ENCODE peak calls at places on chromosomes 12 and 14, in six cellular contexts. Y is AG04450, I is fibroblast of lung, T is SJCRH30, C is H7, L is psoas muscle. E is an unnamed sample.

GRCh38 chr14:70281938-70282337 is 77.5 kb downstream of the COX16 start:
- DNase-seq in Y (no peak), I (no peak), T (no peak), C (no peak), L (no peak), E (no peak)

GRCh38 chr14:22918519-22918808 is 485 bp downstream of the RBM23 start:
- DNase-seq in Y (no peak), I (no peak), T (no peak), C (peak; percentile 56), L (no peak), E (no peak)

GRCh38 chr12:47797432-47797831 is 22.3 kb downstream of the HDAC7 start:
- DNase-seq in Y (no peak), I (no peak), T (no peak), C (peak; percentile 93), L (no peak), E (no peak)

GRCh38 chr14:103161054-103161397 is 37.8 kb downstream of the TNFAIP2 start:
- DNase-seq in Y (no peak), I (no peak), T (no peak), C (no peak), L (no peak), E (no peak)

GRCh38 chr12:23424685-23425084 is 524.8 kb downstream of the SOX5 start:
- DNase-seq in Y (no peak), I (no peak), T (no peak), C (no peak), L (no peak), E (no peak)

GRCh38 chr14:39109893-39110715 is 4.0 kb upstream of the GEMIN2 start:
- DNase-seq in Y (no peak), I (no peak), T (no peak), C (no peak), L (no peak), E (no peak)

GRCh38 chr12:80053048-80053790 is 46.1 kb upstream of the OTOGL start:
- DNase-seq in Y (peak; percentile 81), I (peak; percentile 96), T (no peak), C (no peak), L (peak; percentile 78), E (no peak)

GRCh38 chr12:51970904-51971646 is 19.6 kb downstream of the ACVR1B start:
- DNase-seq in Y (no peak), I (peak; percentile 23), T (no peak), C (peak; percentile 84), L (no peak), E (peak; percentile 52)

GRCh38 chr14:22906073-22906472 is 12.9 kb downstream of the RBM23 start:
- DNase-seq in Y (no peak), I (no peak), T (no peak), C (no peak), L (no peak), E (no peak)

GRCh38 chr14:54769955-54770863 is 132.4 kb downstream of the GCH1 start:
- DNase-seq in Y (no peak), I (no peak), T (no peak), C (no peak), L (no peak), E (no peak)

GRCh38 chr14:74611672-74612345 is at the start of gene LTBP2:
- DNase-seq in Y (no peak), I (no peak), T (no peak), C (peak; percentile 77), L (no peak), E (no peak)

GRCh38 chr12:93742086-93742934 is 65.1 kb downstream of the CRADD start:
- DNase-seq in Y (peak; percentile 10), I (peak; percentile 78), T (peak; percentile 46), C (peak; percentile 86), L (peak; percentile 82), E (no peak)

GRCh38 chr12:124734224-124734788 is 129.4 kb downstream of the SCARB1 start:
- DNase-seq in Y (no peak), I (peak; percentile 45), T (peak; percentile 90), C (peak; percentile 94), L (peak; percentile 66), E (no peak)

GRCh38 chr12:123269980-123270379 is 1.7 kb downstream of the CDK2AP1 start:
- DNase-seq in Y (no peak), I (no peak), T (no peak), C (peak; percentile 73), L (no peak), E (no peak)

GRCh38 chr12:113409462-113410124 is 5.9 kb upstream of the SDS start:
- DNase-seq in Y (no peak), I (no peak), T (no peak), C (no peak), L (no peak), E (no peak)

GRCh38 chr14:28766505-28767238 is at the start of gene FOXG1:
- DNase-seq in Y (no peak), I (no peak), T (peak; percentile 50), C (peak; percentile 98), L (no peak), E (no peak)

GRCh38 chr14:93648440-93649168 is 139.7 kb downstream of the PRIMA1 start:
- DNase-seq in Y (no peak), I (no peak), T (peak; percentile 3), C (peak; percentile 51), L (no peak), E (no peak)

GRCh38 chr12:11823043-11823442 is 173.6 kb downstream of the ETV6 start:
- DNase-seq in Y (peak; percentile 44), I (peak; percentile 58), T (no peak), C (no peak), L (no peak), E (no peak)

GRCh38 chr14:51568366-51568765 is 83.3 kb upstream of the FRMD6 start:
- DNase-seq in Y (no peak), I (no peak), T (no peak), C (no peak), L (no peak), E (no peak)

GRCh38 chr14:99681832-99682148 is 2.3 kb upstream of the CYP46A1 start:
- DNase-seq in Y (no peak), I (no peak), T (no peak), C (no peak), L (no peak), E (no peak)

GRCh38 chr12:10174986-10175614 is 3.2 kb upstream of the OLR1 start:
- DNase-seq in Y (no peak), I (no peak), T (no peak), C (no peak), L (no peak), E (no peak)

DNA sequence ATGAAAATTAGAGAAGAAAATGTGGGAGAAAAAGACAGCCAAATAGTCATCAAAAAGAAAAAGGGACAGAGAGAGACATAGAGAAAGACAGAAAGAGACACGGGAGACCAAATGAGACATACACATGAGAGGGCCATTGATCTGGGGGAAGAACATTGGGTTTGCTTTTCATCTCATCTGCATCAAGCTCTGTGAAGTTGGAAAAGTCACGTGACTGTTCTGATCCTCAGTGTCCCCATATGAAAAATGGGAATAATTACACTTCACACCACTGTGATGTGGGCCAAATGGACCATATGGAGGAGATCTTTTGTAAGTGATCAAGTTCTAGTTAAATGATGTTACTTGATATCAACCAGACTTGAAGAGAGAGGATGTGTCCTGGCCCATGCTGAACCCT is 147.1 kb upstream of the NRXN3 start:
- DNase-seq in Y (no peak), I (no peak), T (no peak), C (no peak), L (no peak), E (no peak)
- H3K27me3 ChIP-seq in Y (no peaks in the 10 kb centered on the region), I (no peaks in the 10 kb centered on the region), T (no peaks in the 10 kb centered on the region), C (no peaks in the 10 kb centered on the region), L (peaks cover 1% of the 10 kb centered on the region), E (no peaks in the 10 kb centered on the region)

GRCh38 chr14:101076451-101077220 is 173.1 kb upstream of the RTL1 start:
- DNase-seq in Y (no peak), I (no peak), T (peak; percentile 41), C (no peak), L (no peak), E (no peak)

GRCh38 chr14:101077511-101078074 is 174.1 kb upstream of the RTL1 start:
- DNase-seq in Y (no peak), I (no peak), T (peak; percentile 80), C (peak; percentile 95), L (no peak), E (no peak)

GRCh38 chr14:101075801-101076413 is 172.4 kb upstream of the RTL1 start:
- DNase-seq in Y (no peak), I (no peak), T (peak; percentile 65), C (no peak), L (no peak), E (no peak)

GRCh38 chr14:101078892-101079221 is 175.3 kb upstream of the RTL1 start:
- DNase-seq in Y (no peak), I (no peak), T (no peak), C (peak; percentile 52), L (no peak), E (no peak)

DNA sequence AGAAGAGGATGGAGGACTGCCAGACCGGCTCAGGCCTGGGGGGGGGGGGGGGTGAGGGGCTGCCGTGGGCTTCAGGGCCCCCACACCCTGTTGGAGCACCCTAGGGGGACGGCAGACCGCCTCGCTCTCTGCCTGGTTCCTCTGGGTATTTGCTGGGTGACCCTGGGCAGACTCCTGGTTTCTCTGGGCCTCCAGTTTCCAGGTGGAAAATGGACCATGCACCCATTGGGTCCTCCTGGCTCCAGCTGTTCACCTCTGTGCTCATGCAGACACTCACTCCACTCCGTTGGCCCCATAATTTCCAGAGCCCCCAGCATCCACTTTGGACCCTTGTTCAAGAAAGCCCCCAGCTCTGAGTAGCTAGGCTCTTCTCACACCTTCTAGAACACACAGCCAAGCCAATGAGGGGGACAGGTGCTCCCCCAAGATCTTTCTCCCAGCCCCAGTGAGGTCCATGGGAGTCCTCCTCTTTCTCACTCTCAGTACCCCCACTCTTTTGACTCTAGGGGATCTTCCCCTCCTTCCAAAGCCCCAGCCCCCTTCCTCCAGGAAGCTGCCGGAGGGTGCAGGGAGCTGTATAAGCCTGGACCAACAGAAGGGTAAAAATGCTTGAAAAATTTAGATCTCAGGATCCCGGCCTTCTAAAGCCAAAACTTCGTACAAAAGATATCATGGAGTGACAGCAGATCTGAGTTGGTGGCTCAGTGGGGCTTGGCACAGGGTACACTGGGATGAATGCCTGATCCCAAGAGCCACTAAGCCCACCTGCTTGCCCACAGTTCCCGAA is 174.8 kb upstream of the RTL1 start:
- DNase-seq in Y (no peak), I (no peak), T (no peak), C (no peak), L (no peak), E (no peak)
- H3K27me3 ChIP-seq in Y (no peaks in the 10 kb centered on the region), I (peaks cover 4% of the 10 kb centered on the region), T (no peaks in the 10 kb centered on the region), C (peaks cover 5% of the 10 kb centered on the region), L (peaks cover 19% of the 10 kb centered on the region), E (no peaks in the 10 kb centered on the region)

GRCh38 chr12:30877110-30877875 is 49.3 kb upstream of the TSPAN11 start:
- DNase-seq in Y (no peak), I (no peak), T (no peak), C (no peak), L (no peak), E (no peak)
- H3K27me3 ChIP-seq in Y (peaks cover 17% of the 10 kb centered on the region), I (no peaks in the 10 kb centered on the region), T (peaks cover 6% of the 10 kb centered on the region), C (no peaks in the 10 kb centered on the region), L (peaks cover 5% of the 10 kb centered on the region), E (peaks cover 4% of the 10 kb centered on the region)

DNA sequence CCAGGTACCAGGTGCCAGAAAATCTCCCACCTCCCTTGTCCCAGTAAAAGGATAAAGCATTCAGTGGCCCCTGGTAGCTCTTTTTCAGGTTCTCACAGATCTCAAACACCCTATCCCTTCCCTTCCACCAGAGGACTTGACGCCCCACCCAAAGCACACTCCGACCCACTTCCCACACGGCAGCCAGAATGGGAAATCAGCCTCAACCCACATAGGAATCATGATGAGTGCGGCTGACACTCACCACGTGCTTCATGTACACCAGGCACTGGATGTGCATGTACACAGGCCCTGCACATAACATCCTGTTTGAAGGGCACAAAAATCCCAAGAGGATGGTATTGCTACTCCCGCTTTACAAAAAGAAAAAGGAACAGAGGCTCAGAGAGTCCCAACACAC is 71.9 kb downstream of the TBX3 start:
- DNase-seq in Y (no peak), I (no peak), T (no peak), C (no peak), L (no peak), E (no peak)
- H3K27me3 ChIP-seq in Y (no peaks in the 10 kb centered on the region), I (no peaks in the 10 kb centered on the region), T (no peaks in the 10 kb centered on the region), C (no peaks in the 10 kb centered on the region), L (peaks cover 4% of the 10 kb centered on the region), E (no peaks in the 10 kb centered on the region)